ENCODE peak calls at places on chromosomes 2 and 18, in five cellular contexts. X, F, Q, M and B are unnamed samples.

GRCh38 chr2:32864337-32864736 is 82.4 kb upstream of the LTBP1 start:
- DNase-seq in Q (no peak), X (peak; percentile 84), M (no peak), F (peak; percentile 42), B (no peak)

GRCh38 chr18:68840554-68841263 is 42.8 kb downstream of the CCDC102B start:
- DNase-seq in F (peak; percentile 86), M (no peak), Q (peak; percentile 30), X (peak; percentile 95), B (no peak)

GRCh38 chr18:45664824-45665763 is 49.8 kb downstream of the SLC14A2 start:
- DNase-seq in M (peak; percentile 76), X (peak; percentile 74), F (peak; percentile 64), Q (peak; percentile 89), B (peak; percentile 73)

GRCh38 chr2:14826518-14826917 is 194.0 kb downstream of the LRATD1 start:
- DNase-seq in M (no peak), F (peak; percentile 74), X (peak; percentile 46), Q (no peak), B (peak; percentile 65)

GRCh38 chr2:46375566-46376125 is 78.4 kb downstream of the EPAS1 start:
- DNase-seq in M (no peak), Q (no peak), X (no peak), F (no peak), B (no peak)

GRCh38 chr2:67237288-67237687 is 159.8 kb upstream of the ETAA1 start:
- DNase-seq in Q (peak; percentile 21), M (no peak), F (peak; percentile 42), X (no peak), B (no peak)

GRCh38 chr18:63150326-63150725 is 169.2 kb downstream of the BCL2 start:
- DNase-seq in X (no peak), M (no peak), Q (no peak), F (no peak), B (no peak)

GRCh38 chr2:13003500-13003899 is 286.8 kb downstream of the TRIB2 start:
- DNase-seq in Q (no peak), X (peak; percentile 7), M (no peak), F (no peak), B (no peak)

GRCh38 chr2:31558401-31559295 is 22.1 kb downstream of the SRD5A2 start:
- DNase-seq in Q (no peak), F (peak; percentile 82), M (no peak), X (peak; percentile 80), B (no peak)

GRCh38 chr18:10247402-10248117 is 206.9 kb upstream of the APCDD1 start:
- DNase-seq in Q (peak; percentile 9), X (no peak), F (no peak), M (no peak), B (no peak)

GRCh38 chr2:172931923-172932520 is 143.6 kb upstream of the MAP3K20 start:
- DNase-seq in F (peak; percentile 79), X (peak; percentile 73), Q (peak; percentile 86), M (peak; percentile 67), B (peak; percentile 65)

GRCh38 chr18:48404707-48405106 is 4.5 kb downstream of the ZBTB7C start:
- DNase-seq in F (no peak), Q (no peak), X (no peak), M (no peak), B (no peak)

GRCh38 chr2:231648579-231649174 is 56.0 kb downstream of the TEX44 start:
- DNase-seq in X (peak; percentile 76), F (peak; percentile 80), M (peak; percentile 52), Q (peak; percentile 82), B (peak; percentile 70)

GRCh38 chr2:215277942-215278341 is 33.9 kb upstream of the ATIC start:
- DNase-seq in F (no peak), X (no peak), M (no peak), Q (no peak), B (peak; percentile 75)

GRCh38 chr2:95362486-95362885 is 40.0 kb upstream of the FAHD2A start:
- DNase-seq in X (no peak), Q (no peak), M (no peak), F (no peak), B (no peak)

GRCh38 chr2:88059979-88060906 is 4.7 kb upstream of the KRCC1 start:
- DNase-seq in X (peak; percentile 66), Q (peak; percentile 77), M (peak; percentile 66), F (peak; percentile 69), B (peak; percentile 55)

GRCh38 chr2:168189835-168190426 is 57.5 kb downstream of the STK39 start:
- DNase-seq in Q (no peak), F (peak; percentile 89), X (peak; percentile 84), M (no peak), B (no peak)

GRCh38 chr2:102245266-102246151 is 58.7 kb downstream of the IL1RL2 start:
- DNase-seq in M (no peak), X (peak; percentile 76), F (peak; percentile 49), Q (peak; percentile 59), B (no peak)

GRCh38 chr2:159613515-159614336 is 2.6 kb downstream of the BAZ2B start:
- DNase-seq in F (peak; percentile 32), M (peak; percentile 35), Q (peak; percentile 27), X (peak; percentile 59), B (no peak)

GRCh38 chr2:209922116-209922515 is 80.3 kb upstream of the RPE start:
- DNase-seq in M (no peak), X (no peak), F (no peak), Q (no peak), B (no peak)

GRCh38 chr18:38421016-38421415 is 855.4 kb upstream of the CELF4 start:
- DNase-seq in M (no peak), F (no peak), X (no peak), Q (no peak), B (no peak)

GRCh38 chr2:98333922-98334321 is 12.3 kb upstream of the CNGA3 start:
- DNase-seq in Q (no peak), M (no peak), X (peak; percentile 13), F (no peak), B (no peak)

GRCh38 chr2:81195017-81195773 is 890.6 kb upstream of the LRRTM1 start:
- DNase-seq in M (no peak), F (no peak), Q (no peak), X (no peak), B (no peak)

DNA sequence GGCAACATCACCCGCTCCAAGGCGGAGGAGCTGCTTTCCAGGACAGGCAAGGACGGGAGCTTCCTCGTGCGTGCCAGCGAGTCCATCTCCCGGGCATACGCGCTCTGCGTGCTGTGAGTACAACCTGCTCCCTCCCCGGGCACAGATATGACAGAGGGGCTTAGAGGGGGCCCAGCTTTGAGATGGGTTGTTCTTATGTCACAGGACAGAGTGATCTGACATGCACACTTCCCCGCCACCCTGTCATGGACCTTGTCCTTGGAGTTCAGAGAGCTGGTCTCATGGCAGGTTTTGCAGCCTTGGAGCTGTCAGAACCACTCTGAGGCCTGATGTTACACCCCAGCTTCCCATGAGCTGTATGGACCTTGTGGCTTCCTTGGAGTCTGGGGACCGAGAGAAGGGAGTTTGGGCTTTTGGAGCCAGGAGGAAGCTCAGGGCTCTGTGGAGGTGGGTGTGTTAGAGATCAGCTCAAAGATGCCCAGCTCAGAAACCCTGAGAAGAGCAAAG is 411 bp downstream of the INPP5D start:
- DNase-seq in X (no peak), M (peak; percentile 10), F (no peak), Q (no peak), B (no peak)
- H3K4me1 ChIP-seq in X (no peaks in the 10 kb centered on the region), M (peaks cover 23% of the 10 kb centered on the region), F (no peaks in the 10 kb centered on the region), Q (no peaks in the 10 kb centered on the region), B (no peaks in the 10 kb centered on the region)

GRCh38 chr18:31683106-31683505 is 1.3 kb downstream of the B4GALT6 start:
- DNase-seq in M (no peak), X (no peak), Q (no peak), F (no peak), B (no peak)

GRCh38 chr18:31686572-31686971 is 2.2 kb upstream of the B4GALT6 start:
- DNase-seq in X (no peak), M (no peak), Q (no peak), F (peak; percentile 25), B (no peak)

GRCh38 chr18:31683968-31684278 is 458 bp downstream of the B4GALT6 start:
- DNase-seq in Q (no peak), F (no peak), M (no peak), X (no peak), B (peak; percentile 38)

GRCh38 chr18:31685097-31686082 is 1.0 kb upstream of the B4GALT6 start:
- DNase-seq in M (peak; percentile 85), F (peak; percentile 48), X (peak; percentile 85), Q (peak; percentile 88), B (peak; percentile 45)

GRCh38 chr18:31684279-31685096 is at the start of gene B4GALT6:
- DNase-seq in F (peak; percentile 11), M (peak; percentile 31), X (peak; percentile 41), Q (peak; percentile 84), B (no peak)
- TF ChIP-seq EZH2 in F (no peak), M (no peak), X (no peak), Q (no peak), B (no peak)

DNA sequence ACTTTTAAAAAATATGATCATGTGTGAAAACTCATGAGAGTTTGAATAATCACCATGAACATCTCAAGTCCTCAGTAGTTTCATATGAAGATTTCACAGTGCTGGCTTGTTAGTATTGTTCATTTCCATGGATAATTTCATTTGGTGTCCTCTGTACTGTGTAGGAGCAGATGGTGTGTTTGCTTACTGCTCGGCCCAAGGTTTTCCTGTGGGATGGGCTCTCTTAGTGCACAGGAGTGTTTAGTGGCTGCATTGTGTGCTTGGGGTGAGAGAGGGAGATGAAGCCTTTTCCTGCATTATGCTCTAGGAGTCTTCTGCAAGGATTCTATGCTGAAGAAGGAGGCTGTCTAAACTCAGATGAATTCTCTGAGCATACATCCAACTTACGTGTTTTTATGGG is 270.6 kb downstream of the SOCS6 start:
- DNase-seq in Q (no peak), M (no peak), F (no peak), X (no peak), B (no peak)
- H3K9me2 ChIP-seq in Q (no peaks in the 10 kb centered on the region), M (no peaks in the 10 kb centered on the region), F (no peaks in the 10 kb centered on the region), X (no peaks in the 10 kb centered on the region), B (no peaks in the 10 kb centered on the region)

GRCh38 chr18:55549474-55550104 is 38.4 kb downstream of the TCF4 start:
- DNase-seq in X (no peak), Q (no peak), M (no peak), F (no peak), B (no peak)

GRCh38 chr18:55543130-55543704 is 44.8 kb downstream of the TCF4 start:
- DNase-seq in Q (no peak), M (no peak), X (no peak), F (no peak), B (no peak)

GRCh38 chr18:55547705-55548056 is 40.3 kb downstream of the TCF4 start:
- DNase-seq in Q (no peak), X (no peak), M (no peak), F (no peak), B (no peak)

GRCh38 chr18:55544028-55544427 is 44.0 kb downstream of the TCF4 start:
- DNase-seq in Q (no peak), X (no peak), M (no peak), F (no peak), B (no peak)

DNA sequence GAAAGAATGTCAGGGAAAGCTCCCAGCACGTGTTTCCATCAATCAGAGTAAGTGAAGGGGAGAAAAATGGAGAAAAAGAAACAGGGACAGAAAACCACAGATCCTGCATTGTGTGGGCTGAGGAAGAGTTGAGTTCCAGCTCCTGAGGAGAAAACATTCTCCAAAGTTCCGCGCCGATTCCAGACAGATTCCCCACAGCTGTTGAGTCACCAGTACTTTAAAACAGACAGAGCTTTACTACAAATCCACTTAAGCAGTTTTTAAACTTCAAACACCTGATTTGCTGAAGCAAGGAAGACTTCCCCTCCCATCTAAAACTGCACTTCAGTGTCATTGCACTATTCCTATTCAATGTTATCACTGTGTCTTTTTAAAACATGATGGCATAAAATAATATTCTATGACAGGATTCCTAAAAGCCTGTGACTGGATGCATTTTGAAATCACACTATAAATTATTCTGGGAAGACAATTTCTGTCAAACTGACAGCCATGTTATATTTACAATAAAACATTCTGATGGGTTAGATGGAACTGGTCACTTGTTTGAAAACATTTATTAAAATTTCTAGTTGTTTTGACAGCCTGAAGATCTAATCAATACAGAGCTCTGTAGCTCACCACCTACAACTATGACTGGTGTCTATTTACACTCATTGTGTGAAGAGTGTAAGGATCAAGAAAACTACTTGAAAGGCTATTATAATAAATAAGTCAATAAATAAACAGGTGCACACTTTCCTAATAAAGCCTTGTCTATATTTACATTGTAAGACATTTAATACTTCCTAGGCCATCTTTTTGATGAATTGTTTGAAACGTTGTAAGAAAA is 40.9 kb downstream of the TCF4 start:
- DNase-seq in X (peak; percentile 79), M (no peak), F (no peak), Q (no peak), B (no peak)
- H3K4me1 ChIP-seq in X (peaks cover 13% of the 10 kb centered on the region), M (no peaks in the 10 kb centered on the region), F (no peaks in the 10 kb centered on the region), Q (peaks cover 56% of the 10 kb centered on the region), B (no peaks in the 10 kb centered on the region)